ENCODE peak calls at places on chromosomes 2 and 18, in eight cellular contexts. L is LoVo; R is Peyer's patch; C is activated T-cell treated with anti-CD3 and anti-CD28 coated beads, Interleukin-2, amount 50 U/mL, for 24 hours; I is hepatic stellate cell; A is iPS-NIHi11; X is tibial artery; D is fibroblast of pulmonary artery. P is an unnamed sample.
A peak's percentile ranks its signal among the peaks of the same experiment; 100 is the strongest.

GRCh38 chr2:65075605-65076344 is 19.6 kb downstream of the CEP68 start:
- DNase-seq in L (no peak), R (no peak), C (no peak), I (no peak), A (peak; percentile 45), X (no peak), D (peak; percentile 13), P (peak; percentile 43)

GRCh38 chr2:211836409-211836808 is 702.2 kb downstream of the ERBB4 start:
- DNase-seq in L (no peak), R (no peak), C (no peak), I (no peak), A (no peak), X (no peak), D (no peak), P (no peak)

GRCh38 chr2:238888781-238889180 is 40.9 kb downstream of the TWIST2 start:
- DNase-seq in L (no peak), R (no peak), C (no peak), I (no peak), A (no peak), X (no peak), D (no peak), P (no peak)

GRCh38 chr2:240567872-240568677 is at the start of gene RNPEPL1:
- DNase-seq in L (peak; percentile 48), R (peak; percentile 72), C (peak; percentile 74), I (peak; percentile 61), A (peak; percentile 84), X (peak; percentile 33), D (no peak), P (peak; percentile 87)

GRCh38 chr2:44075536-44075935 is 79.7 kb upstream of the LRPPRC start:
- DNase-seq in L (no peak), R (no peak), C (no peak), I (no peak), A (no peak), X (peak; percentile 35), D (peak; percentile 63), P (no peak)

GRCh38 chr2:74957886-74958276 is 562 bp upstream of the POLE4 start:
- DNase-seq in L (no peak), R (no peak), C (no peak), I (no peak), A (no peak), X (no peak), D (no peak), P (no peak)

GRCh38 chr2:64934530-64934929 is 54.7 kb upstream of the SLC1A4 start:
- DNase-seq in L (no peak), R (peak; percentile 62), C (no peak), I (no peak), A (no peak), X (no peak), D (no peak), P (no peak)

GRCh38 chr2:232655392-232655791 is 22.0 kb downstream of the EFHD1 start:
- DNase-seq in L (no peak), R (no peak), C (no peak), I (no peak), A (no peak), X (peak; percentile 61), D (no peak), P (no peak)

GRCh38 chr2:7418343-7418742 is 501.1 kb downstream of the RNF144A start:
- DNase-seq in L (no peak), R (no peak), C (no peak), I (no peak), A (no peak), X (peak; percentile 24), D (no peak), P (no peak)

GRCh38 chr18:43847164-43848091 is 570.1 kb upstream of the SYT4 start:
- DNase-seq in L (no peak), R (no peak), C (no peak), I (no peak), A (no peak), X (no peak), D (peak; percentile 57), P (no peak)

GRCh38 chr2:199223791-199224190 is 233.9 kb downstream of the SATB2 start:
- DNase-seq in L (peak; percentile 13), R (no peak), C (no peak), I (no peak), A (no peak), X (no peak), D (peak; percentile 63), P (no peak)

GRCh38 chr2:128092656-128093055 is 1.7 kb downstream of the UGGT1 start:
- DNase-seq in L (no peak), R (no peak), C (no peak), I (no peak), A (no peak), X (no peak), D (no peak), P (no peak)

GRCh38 chr2:187526776-187527175 is 27.5 kb downstream of the TFPI start:
- DNase-seq in L (no peak), R (no peak), C (no peak), I (no peak), A (no peak), X (no peak), D (peak; percentile 58), P (no peak)

GRCh38 chr18:58580078-58580477 is 48.8 kb downstream of the ALPK2 start:
- DNase-seq in L (peak; percentile 19), R (no peak), C (no peak), I (no peak), A (no peak), X (no peak), D (no peak), P (no peak)

GRCh38 chr2:86078801-86079545 is 26.7 kb downstream of the POLR1A start:
- DNase-seq in L (no peak), R (peak; percentile 70), C (no peak), I (peak; percentile 42), A (no peak), X (peak; percentile 29), D (peak; percentile 80), P (no peak)

GRCh38 chr2:174719016-174719415 is 45.3 kb downstream of the CHRNA1 start:
- DNase-seq in L (no peak), R (no peak), C (no peak), I (no peak), A (no peak), X (no peak), D (no peak), P (no peak)

GRCh38 chr2:105125920-105126319 is 88.1 kb downstream of the MRPS9 start:
- DNase-seq in L (no peak), R (no peak), C (no peak), I (no peak), A (no peak), X (no peak), D (no peak), P (no peak)

GRCh38 chr2:12619975-12620374 is 96.8 kb upstream of the TRIB2 start:
- DNase-seq in L (peak; percentile 41), R (no peak), C (no peak), I (peak; percentile 43), A (no peak), X (no peak), D (peak; percentile 84), P (no peak)

GRCh38 chr18:63930774-63931354 is 18.2 kb upstream of the HMSD start:
- DNase-seq in L (no peak), R (no peak), C (no peak), I (no peak), A (no peak), X (no peak), D (no peak), P (no peak)